ENCODE peak calls at places on chromosome 21, in seven cellular contexts. M is ovary, J is A549, H is tibial nerve, V is K562, X is transverse colon, R is sigmoid colon. Z is an unnamed sample.

GRCh38 chr21:43290529-43291346 is 121.9 kb downstream of the CRYAA start:
- DNase-seq in M (peak), J (no peak), H (no peak), V (no peak), X (peak), R (no peak), Z (no peak)

GRCh38 chr21:33428669-33429068 is 25.5 kb downstream of the IFNGR2 start:
- DNase-seq in M (no peak), J (no peak), H (no peak), V (no peak), X (no peak), R (no peak), Z (no peak)

GRCh38 chr21:39452207-39452964 is 616 bp downstream of the SH3BGR start:
- DNase-seq in M (no peak), J (no peak), H (no peak), V (no peak), X (no peak), R (no peak), Z (no peak)

GRCh38 chr21:43345746-43346409 is 81.1 kb downstream of the SIK1 start:
- DNase-seq in M (no peak), J (no peak), H (no peak), V (peak), X (no peak), R (no peak), Z (no peak)

GRCh38 chr21:35198004-35198403 is 148.9 kb upstream of the RUNX1 start:
- DNase-seq in M (no peak), J (peak), H (no peak), V (no peak), X (no peak), R (no peak), Z (no peak)

GRCh38 chr21:43864806-43865470 is at the start of gene AGPAT3:
- DNase-seq in M (peak), J (no peak), H (no peak), V (peak), X (no peak), R (no peak), Z (no peak)

GRCh38 chr21:26849428-26850115 is 4.4 kb upstream of the ADAMTS1 start:
- DNase-seq in M (no peak), J (no peak), H (no peak), V (peak), X (no peak), R (no peak), Z (no peak)

GRCh38 chr21:38965910-38966504 is 160.3 kb downstream of the ETS2 start:
- DNase-seq in M (peak), J (peak), H (no peak), V (peak), X (peak), R (no peak), Z (peak)

GRCh38 chr21:33566514-33566913 is 22.0 kb downstream of the DONSON start:
- DNase-seq in M (no peak), J (no peak), H (no peak), V (no peak), X (no peak), R (no peak), Z (no peak)

GRCh38 chr21:45330075-45330781 is 42.5 kb upstream of the POFUT2 start:
- DNase-seq in M (peak), J (peak), H (no peak), V (no peak), X (peak), R (peak), Z (no peak)

GRCh38 chr21:38159355-38159754 is 97.4 kb upstream of the KCNJ15 start:
- DNase-seq in M (peak), J (no peak), H (peak), V (peak), X (peak), R (no peak), Z (peak)

GRCh38 chr21:46095814-46096595 is 1.9 kb upstream of the COL6A2 start:
- DNase-seq in M (peak), J (no peak), H (no peak), V (no peak), X (no peak), R (no peak), Z (no peak)

GRCh38 chr21:37478821-37479220 is 112.2 kb downstream of the DYRK1A start:
- DNase-seq in M (no peak), J (no peak), H (no peak), V (no peak), X (no peak), R (no peak), Z (no peak)

GRCh38 chr21:17495680-17496079 is 17.2 kb upstream of the CXADR start:
- DNase-seq in M (no peak), J (no peak), H (no peak), V (no peak), X (no peak), R (no peak), Z (no peak)

GRCh38 chr21:20997633-20998455 is at the start of gene NCAM2:
- DNase-seq in M (peak), J (no peak), H (peak), V (peak), X (peak), R (peak), Z (peak)

GRCh38 chr21:44019568-44019958 is 7.5 kb downstream of the TRAPPC10 start:
- DNase-seq in M (no peak), J (no peak), H (no peak), V (no peak), X (no peak), R (no peak), Z (no peak)

GRCh38 chr21:34688145-34688544 is 19.4 kb downstream of the CLIC6 start:
- DNase-seq in M (no peak), J (peak), H (no peak), V (peak), X (no peak), R (no peak), Z (no peak)

GRCh38 chr21:46661211-46661625 is 25.7 kb downstream of the PRMT2 start:
- DNase-seq in M (peak), J (no peak), H (peak), V (no peak), X (peak), R (peak), Z (peak)

GRCh38 chr21:43933146-43933673 is 68.2 kb downstream of the AGPAT3 start:
- DNase-seq in M (no peak), J (no peak), H (no peak), V (no peak), X (no peak), R (no peak), Z (no peak)

GRCh38 chr21:33950425-33951079 is 34.9 kb upstream of the ATP5PO start:
- DNase-seq in M (no peak), J (no peak), H (no peak), V (no peak), X (no peak), R (no peak), Z (no peak)

GRCh38 chr21:45979141-45979631 is 2.4 kb upstream of the COL6A1 start:
- DNase-seq in M (peak), J (no peak), H (no peak), V (no peak), X (peak), R (peak), Z (no peak)

GRCh38 chr21:21481238-21481637 is 483.0 kb downstream of the NCAM2 start:
- DNase-seq in M (no peak), J (no peak), H (no peak), V (no peak), X (no peak), R (no peak), Z (no peak)

GRCh38 chr21:19999369-20000272 is 998.6 kb upstream of the NCAM2 start:
- DNase-seq in M (no peak), J (no peak), H (no peak), V (peak), X (no peak), R (no peak), Z (no peak)

DNA sequence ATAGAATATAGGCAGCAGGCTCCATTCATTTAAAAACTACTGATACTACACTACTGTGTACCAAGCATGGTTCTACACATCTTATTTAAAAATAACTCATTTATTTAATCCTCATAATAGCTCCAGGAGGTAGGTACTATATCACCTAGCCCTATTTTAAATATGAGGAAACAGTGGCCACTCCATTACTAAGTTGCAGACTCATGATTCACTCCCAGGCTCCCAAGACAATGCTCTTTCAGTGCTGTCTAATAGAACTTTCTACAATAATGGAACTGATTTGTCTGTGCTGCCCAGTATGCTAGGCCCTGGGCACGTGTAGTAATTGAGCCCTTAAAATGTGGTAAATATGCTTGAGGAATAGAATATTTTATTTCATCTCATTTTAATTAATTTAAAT is 357.1 kb downstream of the LTN1 start:
- DNase-seq in M (no peak), J (no peak), H (no peak), V (no peak), X (no peak), R (no peak), Z (no peak)
- TF ChIP-seq EP300 in M (no peak), J (no peak), H (no peak), V (no peak), X (no peak), R (no peak), Z (no peak)

GRCh38 chr21:41879190-41879998 is at the start of gene PRDM15:
- DNase-seq in M (peak), J (peak), H (peak), V (peak), X (peak), R (peak), Z (peak)
- TF ChIP-seq EP300 in M (no peak), J (no peak), H (peak), V (no peak), X (no peak), R (no peak), Z (no peak)

GRCh38 chr21:36320421-36321324 is 676 bp downstream of the MORC3 start:
- DNase-seq in M (peak), J (peak), H (peak), V (no peak), X (peak), R (peak), Z (peak)

GRCh38 chr21:36316872-36317484 is 3.0 kb upstream of the MORC3 start:
- DNase-seq in M (no peak), J (no peak), H (no peak), V (no peak), X (no peak), R (no peak), Z (no peak)

GRCh38 chr21:36321325-36322082 is 1.5 kb downstream of the MORC3 start:
- DNase-seq in M (no peak), J (no peak), H (no peak), V (no peak), X (no peak), R (no peak), Z (peak)

GRCh38 chr21:36322083-36322424 is 2.1 kb downstream of the MORC3 start:
- DNase-seq in M (no peak), J (no peak), H (no peak), V (no peak), X (no peak), R (no peak), Z (no peak)

GRCh38 chr21:36319767-36320420 is at the start of gene MORC3:
- DNase-seq in M (peak), J (peak), H (peak), V (peak), X (peak), R (peak), Z (peak)
- TF ChIP-seq EP300 in M (no peak), J (no peak), H (peak), V (peak), X (no peak), R (no peak), Z (no peak)

DNA sequence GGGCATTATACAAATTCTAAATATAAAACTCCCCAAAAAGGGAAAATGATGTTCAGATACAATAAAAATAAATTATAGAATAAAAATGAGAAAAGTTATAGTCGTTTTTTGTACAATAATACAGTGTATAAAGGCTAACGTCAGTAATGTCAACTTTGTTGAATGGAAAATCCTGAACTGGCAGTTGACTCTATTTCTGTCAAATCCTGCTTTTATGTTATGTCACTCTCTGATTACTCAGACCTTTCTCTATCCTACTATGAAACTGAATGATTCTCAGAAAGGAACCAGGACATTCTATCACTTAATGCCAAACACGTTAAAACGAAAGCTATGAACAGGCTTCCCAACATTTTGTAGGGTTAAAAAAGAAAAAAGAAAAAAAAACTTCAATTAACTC is 636.4 kb downstream of the USP25 start:
- DNase-seq in M (no peak), J (no peak), H (no peak), V (no peak), X (no peak), R (no peak), Z (no peak)
- TF ChIP-seq EP300 in M (no peak), J (no peak), H (no peak), V (no peak), X (no peak), R (no peak), Z (no peak)

GRCh38 chr21:31931644-31932469 is 59.0 kb downstream of the HUNK start:
- DNase-seq in M (no peak), J (no peak), H (no peak), V (no peak), X (no peak), R (no peak), Z (no peak)

GRCh38 chr21:31930001-31930400 is 57.2 kb downstream of the HUNK start:
- DNase-seq in M (no peak), J (no peak), H (no peak), V (no peak), X (no peak), R (no peak), Z (no peak)

GRCh38 chr21:31927872-31928476 is 55.2 kb downstream of the HUNK start:
- DNase-seq in M (no peak), J (no peak), H (no peak), V (no peak), X (no peak), R (no peak), Z (no peak)

GRCh38 chr21:31932470-31932764 is 59.6 kb downstream of the HUNK start:
- DNase-seq in M (no peak), J (no peak), H (no peak), V (no peak), X (no peak), R (no peak), Z (no peak)

DNA sequence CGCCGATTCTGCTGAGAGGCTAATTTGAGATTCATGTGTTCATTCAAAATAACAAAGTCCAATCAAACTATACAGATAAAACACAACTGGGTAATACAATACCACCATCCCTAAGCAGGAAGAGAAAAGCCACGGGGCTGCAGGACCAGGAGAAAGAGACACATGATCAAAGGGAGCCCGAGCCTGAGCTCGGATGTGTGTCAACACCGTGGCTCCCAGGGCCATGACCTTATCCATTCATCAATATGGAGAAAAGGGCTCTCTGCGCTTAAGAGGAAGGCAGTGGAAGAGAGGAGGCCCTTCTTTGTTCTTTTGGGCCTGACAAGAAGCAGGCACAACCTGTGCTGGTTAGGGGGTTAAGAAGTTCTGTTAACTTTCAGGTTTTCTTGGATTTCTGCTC is 56.7 kb downstream of the HUNK start:
- DNase-seq in M (no peak), J (no peak), H (no peak), V (no peak), X (no peak), R (no peak), Z (no peak)
- TF ChIP-seq EP300 in M (no peak), J (no peak), H (no peak), V (no peak), X (no peak), R (no peak), Z (no peak)

GRCh38 chr21:42038393-42038792 is 28.2 kb upstream of the ZBTB21 start:
- DNase-seq in M (no peak), J (no peak), H (no peak), V (no peak), X (no peak), R (peak), Z (no peak)

GRCh38 chr21:42039470-42039901 is 29.3 kb upstream of the ZBTB21 start:
- DNase-seq in M (no peak), J (no peak), H (no peak), V (no peak), X (no peak), R (peak), Z (no peak)

GRCh38 chr21:42036313-42036712 is 26.2 kb upstream of the ZBTB21 start:
- DNase-seq in M (no peak), J (no peak), H (no peak), V (no peak), X (no peak), R (no peak), Z (no peak)

GRCh38 chr21:42038826-42039425 is 28.8 kb upstream of the ZBTB21 start:
- DNase-seq in M (no peak), J (no peak), H (no peak), V (no peak), X (no peak), R (no peak), Z (no peak)

GRCh38 chr21:42037943-42038342 is 27.8 kb upstream of the ZBTB21 start:
- DNase-seq in M (no peak), J (no peak), H (no peak), V (no peak), X (peak), R (peak), Z (no peak)
- TF ChIP-seq EP300 in M (no peak), J (no peak), H (no peak), V (no peak), X (no peak), R (no peak), Z (no peak)

GRCh38 chr21:41180752-41181151 is 12.8 kb downstream of the BACE2 start:
- DNase-seq in M (no peak), J (no peak), H (no peak), V (no peak), X (no peak), R (no peak), Z (no peak)
- TF ChIP-seq EP300 in M (no peak), J (no peak), H (no peak), V (no peak), X (no peak), R (no peak), Z (no peak)

GRCh38 chr21:28447453-28447852 is 545.2 kb downstream of the LTN1 start:
- DNase-seq in M (no peak), J (no peak), H (no peak), V (no peak), X (no peak), R (no peak), Z (no peak)
- TF ChIP-seq EP300 in M (no peak), J (no peak), H (no peak), V (no peak), X (no peak), R (no peak), Z (no peak)